ENCODE peak calls at places on chromosomes 6 and 20, in eight cellular contexts. I, K, P, R, Y, Z, A and L are unnamed samples. For H3K4me1, the result is how much of the 10 kb centered on the place peaks cover.

GRCh38 chr6:148547110-148547509 is 199.7 kb upstream of the UST start:
- DNase-seq in I (no peak), R (no peak), Y (no peak), A (no peak), P (no peak), Z (no peak), K (no peak), L (no peak)

GRCh38 chr6:3406928-3407809 is 49.7 kb downstream of the SLC22A23 start:
- DNase-seq in Y (no peak), R (no peak), Z (no peak), I (no peak), K (no peak), P (no peak), A (no peak), L (no peak)

GRCh38 chr20:11001767-11002540 is 328.2 kb upstream of the JAG1 start:
- DNase-seq in Z (no peak), P (no peak), I (no peak), R (no peak), K (peak), A (no peak), Y (no peak), L (peak)

GRCh38 chr20:45857836-45858250 is 429 bp downstream of the ZSWIM3 start:
- DNase-seq in Y (no peak), P (no peak), A (no peak), I (no peak), K (no peak), R (no peak), Z (no peak), L (no peak)

GRCh38 chr20:23820493-23820892 is 6.0 kb downstream of the CST2 start:
- DNase-seq in R (no peak), Y (no peak), Z (no peak), A (no peak), K (peak), P (no peak), I (no peak), L (no peak)

GRCh38 chr6:83429857-83430605 is 820 bp downstream of the ME1 start:
- DNase-seq in Z (peak), A (peak), Y (no peak), K (peak), I (peak), P (no peak), R (peak), L (no peak)

GRCh38 chr6:145705561-145705960 is 29.8 kb downstream of the EPM2A start:
- DNase-seq in K (no peak), P (no peak), R (no peak), I (no peak), A (no peak), Z (no peak), Y (no peak), L (no peak)

GRCh38 chr6:16849280-16850210 is 88.3 kb upstream of the ATXN1 start:
- DNase-seq in K (peak), P (no peak), R (no peak), A (peak), Y (no peak), Z (no peak), I (no peak), L (peak)

GRCh38 chr20:41889871-41890224 is 271.7 kb upstream of the CHD6 start:
- DNase-seq in R (no peak), A (no peak), P (no peak), I (no peak), Z (no peak), K (no peak), Y (no peak), L (no peak)

GRCh38 chr6:134997133-134997841 is 47.4 kb upstream of the ALDH8A1 start:
- DNase-seq in K (no peak), Z (no peak), P (no peak), Y (no peak), A (no peak), I (no peak), R (no peak), L (no peak)

GRCh38 chr6:29617782-29618557 is 15.0 kb downstream of the GABBR1 start:
- DNase-seq in A (no peak), Y (no peak), I (no peak), R (no peak), Z (no peak), P (no peak), K (no peak), L (no peak)

GRCh38 chr20:50930139-50931047 is 844 bp downstream of the ADNP start:
- DNase-seq in P (peak), A (no peak), Y (peak), Z (no peak), R (peak), I (peak), K (peak), L (no peak)

GRCh38 chr6:11525468-11526155 is 11.9 kb upstream of the TMEM170B start:
- DNase-seq in Y (no peak), K (no peak), Z (peak), P (no peak), A (peak), R (no peak), I (no peak), L (no peak)

GRCh38 chr20:44810391-44811149 is at the start of gene RIMS4:
- DNase-seq in P (no peak), Y (peak), Z (no peak), A (no peak), I (peak), R (no peak), K (no peak), L (no peak)

GRCh38 chr6:75171151-75171550 is 34.7 kb downstream of the COL12A1 start:
- DNase-seq in R (no peak), Z (no peak), I (no peak), Y (no peak), A (no peak), P (no peak), K (no peak), L (no peak)

GRCh38 chr6:158377866-158378265 is 65.6 kb downstream of the TULP4 start:
- DNase-seq in P (no peak), Y (no peak), A (no peak), Z (no peak), K (no peak), R (no peak), I (no peak), L (no peak)

GRCh38 chr20:12173333-12173732 is 255.6 kb downstream of the BTBD3 start:
- DNase-seq in K (no peak), I (no peak), Y (no peak), P (no peak), Z (no peak), R (no peak), A (no peak), L (no peak)

GRCh38 chr20:50189681-50190250 is 864 bp upstream of the CEBPB start:
- DNase-seq in Y (peak), P (no peak), A (peak), R (peak), Z (no peak), I (no peak), K (peak), L (no peak)

GRCh38 chr6:133697666-133698065 is 191.2 kb upstream of the TCF21 start:
- DNase-seq in R (no peak), P (no peak), A (no peak), Z (no peak), K (no peak), Y (no peak), I (no peak), L (no peak)

GRCh38 chr6:10547809-10548208 is 26.7 kb downstream of the GCNT2 start:
- DNase-seq in A (no peak), Y (no peak), Z (no peak), P (no peak), R (no peak), K (no peak), I (no peak), L (no peak)

GRCh38 chr6:31814677-31815024 is 432 bp downstream of the HSPA1L start:
- DNase-seq in Z (peak), I (peak), P (peak), A (peak), K (peak), R (peak), Y (no peak), L (peak)

GRCh38 chr6:113774122-113774835 is 82.9 kb upstream of the MARCKS start:
- DNase-seq in Y (no peak), P (no peak), A (no peak), K (peak), R (no peak), I (no peak), Z (no peak), L (no peak)

GRCh38 chr6:113697642-113698410 is 159.3 kb upstream of the MARCKS start:
- DNase-seq in Y (no peak), A (no peak), I (no peak), R (no peak), P (no peak), Z (no peak), K (no peak), L (no peak)

GRCh38 chr20:33415948-33416347 is 14.6 kb upstream of the CDK5RAP1 start:
- DNase-seq in A (no peak), I (peak), Y (no peak), P (no peak), Z (peak), R (no peak), K (peak), L (no peak)

GRCh38 chr20:364905-365794 is 15.4 kb upstream of the TRIB3 start:
- DNase-seq in R (no peak), I (no peak), A (no peak), Y (no peak), Z (no peak), P (no peak), K (peak), L (no peak)

GRCh38 chr6:143549630-143550268 is 38.2 kb upstream of the FUCA2 start:
- DNase-seq in Z (no peak), K (no peak), Y (no peak), R (no peak), A (no peak), I (no peak), P (no peak), L (no peak)

GRCh38 chr6:116572162-116572561 is 858 bp downstream of the RWDD1 start:
- DNase-seq in Y (no peak), Z (no peak), R (peak), P (peak), I (no peak), K (no peak), A (peak), L (no peak)

GRCh38 chr6:56795852-56796532 is 153.3 kb upstream of the DST start:
- DNase-seq in A (no peak), P (no peak), K (peak), I (no peak), Z (no peak), Y (no peak), R (no peak), L (no peak)

GRCh38 chr6:170164271-170164900 is 126.5 kb downstream of the DLL1 start:
- DNase-seq in I (no peak), R (no peak), Z (no peak), Y (no peak), P (no peak), K (no peak), A (no peak), L (no peak)

GRCh38 chr20:35458388-35458787 is 3.0 kb downstream of the CEP250 start:
- DNase-seq in K (no peak), R (no peak), A (no peak), P (no peak), Z (no peak), I (no peak), Y (no peak), L (no peak)

GRCh38 chr6:142746524-142746923 is 198.5 kb downstream of the HIVEP2 start:
- DNase-seq in R (no peak), P (peak), I (peak), A (no peak), K (peak), Y (no peak), Z (no peak), L (no peak)

GRCh38 chr6:98838027-98838426 is 3.7 kb downstream of the POU3F2 start:
- DNase-seq in A (no peak), P (no peak), I (no peak), Y (no peak), R (no peak), K (no peak), Z (no peak), L (no peak)

GRCh38 chr6:156789081-156789943 is 12.1 kb downstream of the ARID1B start:
- DNase-seq in K (no peak), P (no peak), A (no peak), Z (no peak), Y (no peak), R (no peak), I (no peak), L (no peak)
- H3K4me1 ChIP-seq in K (under half), P (half or more), A (under half), Z (half or more), Y (under half), R (under half), I (under half), L (under half)

DNA sequence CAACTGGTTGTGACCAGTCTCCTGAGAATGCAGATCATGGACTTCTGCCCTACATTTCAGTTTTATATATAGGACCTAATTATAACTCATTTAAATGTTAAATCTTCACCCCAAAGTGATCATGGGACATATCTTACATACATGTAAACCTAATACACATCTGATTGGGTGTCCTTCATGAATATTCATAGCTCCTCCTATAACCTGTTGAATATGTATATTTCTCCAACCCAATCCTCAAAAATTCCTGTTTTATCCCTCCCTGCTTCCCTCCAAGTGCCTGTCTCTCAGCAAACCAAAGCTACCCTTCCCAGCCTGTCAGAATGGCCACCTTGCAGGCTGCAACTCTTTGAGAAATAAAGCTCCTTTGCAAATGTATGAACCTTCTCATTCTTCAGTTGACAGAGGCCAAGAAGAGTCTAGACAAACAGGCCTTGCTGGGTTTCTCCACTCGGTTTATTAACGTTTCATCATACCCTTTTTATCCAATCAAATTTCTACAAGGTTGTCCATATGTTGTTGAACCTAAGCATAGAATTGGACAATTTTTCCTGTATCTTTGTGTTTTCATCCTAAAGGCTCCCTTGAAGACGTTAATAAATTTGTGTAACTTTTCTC is 133.2 kb downstream of the HFE start:
- DNase-seq in K (no peak), R (no peak), P (no peak), I (no peak), A (no peak), Y (no peak), Z (no peak), L (no peak)
- H3K27ac ChIP-seq in K (no peak), R (no peak), P (no peak), I (peak), A (no peak), Y (no peak), Z (no peak), L (peak)

GRCh38 chr6:35300848-35301247 is 3.2 kb downstream of the DEF6 start:
- DNase-seq in P (peak), Z (no peak), R (no peak), I (no peak), Y (no peak), A (peak), K (no peak), L (no peak)

GRCh38 chr6:35296931-35297330 is 687 bp upstream of the DEF6 start:
- DNase-seq in K (no peak), I (no peak), Z (no peak), P (no peak), A (no peak), R (no peak), Y (no peak), L (no peak)

GRCh38 chr6:35299674-35300073 is 2.1 kb downstream of the DEF6 start:
- DNase-seq in Y (no peak), K (no peak), I (no peak), R (no peak), A (peak), Z (peak), P (no peak), L (no peak)

GRCh38 chr6:35297541-35298481 is at the start of gene DEF6:
- DNase-seq in K (peak), R (peak), A (peak), P (peak), Z (peak), I (peak), Y (peak), L (peak)

DNA sequence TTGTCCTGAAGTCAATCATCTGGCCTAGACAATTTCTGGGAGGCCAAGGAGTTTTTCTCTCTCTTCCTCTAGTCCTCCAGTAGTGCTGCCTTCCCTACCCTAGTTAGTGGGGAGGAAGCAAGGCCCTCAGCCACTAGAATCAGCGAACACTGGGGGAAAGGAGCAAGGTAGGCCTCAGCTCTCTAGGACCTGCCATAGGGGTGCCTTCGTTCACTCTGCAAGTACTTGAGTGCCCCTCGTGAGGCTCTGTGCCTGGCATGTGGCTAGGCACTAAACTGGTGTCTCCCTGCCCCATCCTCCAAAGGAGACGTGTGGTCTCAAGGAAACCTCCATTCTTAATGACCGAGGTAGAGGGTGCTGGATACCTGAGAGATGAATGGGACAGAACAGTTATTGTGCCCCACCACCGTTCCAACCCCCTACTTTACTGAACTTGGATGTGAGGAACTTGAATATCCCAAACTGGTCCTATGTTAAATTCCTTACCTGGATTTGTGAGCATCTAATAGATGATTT is 1.1 kb downstream of the DEF6 start:
- DNase-seq in R (no peak), Y (no peak), A (no peak), I (no peak), K (no peak), P (no peak), Z (no peak), L (no peak)
- H3K4me1 ChIP-seq in R (under half), Y (under half), A (half or more), I (under half), K (under half), P (half or more), Z (under half), L (under half)

GRCh38 chr6:41712651-41713103 is 22.7 kb downstream of the TFEB start:
- DNase-seq in A (peak), R (peak), I (no peak), K (peak), Y (peak), P (no peak), Z (no peak), L (no peak)

GRCh38 chr6:41709375-41709774 is 26.0 kb downstream of the TFEB start:
- DNase-seq in Z (no peak), K (no peak), I (no peak), Y (no peak), R (no peak), A (no peak), P (no peak), L (no peak)

GRCh38 chr6:41713161-41713649 is 22.2 kb downstream of the TFEB start:
- DNase-seq in K (peak), I (no peak), A (peak), Y (peak), Z (no peak), P (no peak), R (peak), L (no peak)

GRCh38 chr6:41713650-41714291 is 21.6 kb downstream of the TFEB start:
- DNase-seq in I (no peak), P (no peak), R (peak), Y (no peak), Z (no peak), K (no peak), A (no peak), L (no peak)

GRCh38 chr6:41711323-41712038 is 23.9 kb downstream of the TFEB start:
- DNase-seq in P (no peak), I (no peak), K (no peak), A (no peak), Z (no peak), Y (no peak), R (no peak), L (no peak)
- H3K27ac ChIP-seq in P (no peak), I (no peak), K (peak), A (peak), Z (peak), Y (peak), R (peak), L (no peak)